ENCODE peak calls at places on chromosomes 3 and 15, in six cellular contexts. W, G, K, F, V and H are unnamed samples.

GRCh38 chr3:183870563-183870962 is 14.1 kb downstream of the PARL start:
- DNase-seq in W (no peak), G (no peak), K (no peak), F (no peak), V (no peak), H (no peak)

GRCh38 chr15:36877796-36878744 is 222.3 kb downstream of the MEIS2 start:
- DNase-seq in W (no peak), G (no peak), K (peak; percentile 53), F (no peak), V (no peak), H (no peak)

GRCh38 chr3:37387462-37387861 is 213.1 kb upstream of the LRRFIP2 start:
- DNase-seq in W (no peak), G (no peak), K (no peak), F (no peak), V (no peak), H (no peak)

GRCh38 chr15:62619105-62619504 is 423.4 kb upstream of the TPM1 start:
- DNase-seq in W (no peak), G (peak; percentile 18), K (no peak), F (no peak), V (no peak), H (no peak)

GRCh38 chr15:69531302-69532027 is 78.8 kb downstream of the RPLP1 start:
- DNase-seq in W (no peak), G (no peak), K (no peak), F (no peak), V (peak; percentile 28), H (no peak)

GRCh38 chr3:62562017-62562416 is 188.7 kb upstream of the FEZF2 start:
- DNase-seq in W (peak; percentile 82), G (peak; percentile 69), K (no peak), F (no peak), V (no peak), H (no peak)

GRCh38 chr15:89090791-89091666 is 2.8 kb downstream of the ABHD2 start:
- DNase-seq in W (peak; percentile 80), G (peak; percentile 85), K (peak; percentile 90), F (no peak), V (peak; percentile 78), H (peak; percentile 84)

GRCh38 chr15:87032291-87032690 is 952.6 kb downstream of the AGBL1 start:
- DNase-seq in W (no peak), G (no peak), K (no peak), F (no peak), V (no peak), H (no peak)

GRCh38 chr3:38588276-38588971 is 61.1 kb downstream of the SCN5A start:
- DNase-seq in W (no peak), G (no peak), K (peak; percentile 73), F (no peak), V (peak; percentile 22), H (no peak)

GRCh38 chr3:160451602-160452001 is 2.0 kb upstream of the TRIM59 start:
- DNase-seq in W (no peak), G (no peak), K (no peak), F (no peak), V (no peak), H (no peak)

GRCh38 chr3:128736598-128736997 is 10.6 kb downstream of the RAB7A start:
- DNase-seq in W (no peak), G (peak; percentile 64), K (no peak), F (no peak), V (no peak), H (no peak)

GRCh38 chr3:151625057-151625456 is 108.7 kb upstream of the AADACL2 start:
- DNase-seq in W (no peak), G (no peak), K (no peak), F (no peak), V (no peak), H (no peak)

GRCh38 chr15:92429378-92430066 is 35.8 kb downstream of the ST8SIA2 start:
- DNase-seq in W (peak; percentile 47), G (peak; percentile 61), K (no peak), F (peak; percentile 27), V (no peak), H (no peak)

GRCh38 chr3:12813967-12814366 is 17.5 kb downstream of the CAND2 start:
- DNase-seq in W (no peak), G (no peak), K (no peak), F (no peak), V (no peak), H (no peak)

GRCh38 chr3:12815719-12816118 is 19.2 kb downstream of the CAND2 start:
- DNase-seq in W (no peak), G (no peak), K (no peak), F (no peak), V (no peak), H (no peak)

GRCh38 chr3:12816521-12817340 is 20.3 kb downstream of the CAND2 start:
- DNase-seq in W (no peak), G (no peak), K (peak; percentile 68), F (no peak), V (no peak), H (no peak)

GRCh38 chr3:12817341-12817705 is 20.8 kb downstream of the CAND2 start:
- DNase-seq in W (no peak), G (no peak), K (no peak), F (no peak), V (no peak), H (no peak)

DNA sequence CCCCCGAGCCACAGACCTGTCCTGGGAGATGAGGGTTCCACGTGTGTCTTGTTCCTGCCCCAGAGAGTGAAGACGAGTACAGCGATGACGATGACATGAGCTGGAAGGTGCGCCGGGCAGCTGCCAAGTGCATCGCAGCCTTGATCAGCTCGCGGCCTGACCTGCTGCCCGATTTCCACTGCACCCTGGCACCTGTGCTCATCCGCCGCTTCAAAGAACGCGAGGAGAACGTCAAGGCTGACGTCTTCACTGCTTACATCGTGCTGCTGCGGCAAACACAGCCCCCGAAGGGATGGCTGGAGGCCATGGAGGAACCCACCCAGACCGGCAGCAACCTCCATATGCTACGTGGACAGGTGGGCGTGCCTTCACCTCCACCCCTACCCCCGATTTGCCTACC is 18.6 kb downstream of the CAND2 start:
- DNase-seq in W (no peak), G (no peak), K (no peak), F (no peak), V (no peak), H (no peak)
- H3K27ac ChIP-seq in W (no peak overlapping the region), G (no peak overlapping the region), K (no peak overlapping the region), F (no peak overlapping the region), V (no peak overlapping the region), H (no peak overlapping the region)

GRCh38 chr15:96330064-96330449 is 443 bp upstream of the NR2F2 start:
- DNase-seq in W (peak; percentile 87), G (peak; percentile 89), K (peak; percentile 92), F (no peak), V (no peak), H (peak; percentile 58)

GRCh38 chr15:96328101-96328958 is 2.2 kb upstream of the NR2F2 start:
- DNase-seq in W (no peak), G (no peak), K (no peak), F (no peak), V (no peak), H (no peak)

GRCh38 chr15:96331141-96331941 is 841 bp downstream of the NR2F2 start:
- DNase-seq in W (peak; percentile 78), G (no peak), K (peak; percentile 71), F (no peak), V (no peak), H (peak; percentile 65)

GRCh38 chr15:96330450-96331140 is at the start of gene NR2F2:
- DNase-seq in W (peak; percentile 99), G (peak; percentile 99), K (peak; percentile 100), F (peak; percentile 99), V (peak; percentile 98), H (peak; percentile 97)

GRCh38 chr15:96329403-96329981 is 1.0 kb upstream of the NR2F2 start:
- DNase-seq in W (no peak), G (no peak), K (no peak), F (no peak), V (no peak), H (no peak)
- H3K27ac ChIP-seq in W (no peak overlapping the region), G (peak overlapping the region; percentile 82), K (peak overlapping the region; percentile 91), F (peak overlapping the region; percentile 94), V (peak overlapping the region; percentile 97), H (no peak overlapping the region)

GRCh38 chr3:17466028-17466427 is 276.4 kb downstream of the TBC1D5 start:
- DNase-seq in W (peak; percentile 2), G (peak; percentile 39), K (no peak), F (no peak), V (no peak), H (no peak)
- H3K27ac ChIP-seq in W (no peak overlapping the region), G (no peak overlapping the region), K (no peak overlapping the region), F (no peak overlapping the region), V (no peak overlapping the region), H (no peak overlapping the region)

DNA sequence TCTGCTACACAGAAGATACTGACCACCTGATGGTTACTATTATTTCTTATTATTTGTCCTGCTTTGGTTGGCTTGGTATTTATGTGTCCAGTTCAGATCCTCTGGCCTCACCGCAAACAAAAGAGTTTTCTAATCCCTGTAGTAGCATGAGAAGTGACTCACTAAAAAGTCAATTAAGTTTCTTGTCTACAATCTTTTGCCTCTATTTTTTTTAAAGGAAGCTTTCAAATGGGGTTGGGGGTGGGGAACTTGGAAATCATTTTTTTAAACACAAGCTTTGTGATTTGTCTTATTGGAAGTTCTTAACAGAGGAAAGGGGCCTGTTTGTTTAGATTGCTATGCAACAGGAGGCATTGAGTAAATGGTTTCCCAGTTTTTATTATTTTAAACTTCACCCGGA is 156.4 kb upstream of the TSC22D2 start:
- DNase-seq in W (peak; percentile 55), G (peak; percentile 47), K (no peak), F (no peak), V (no peak), H (no peak)
- H3K27ac ChIP-seq in W (no peak overlapping the region), G (no peak overlapping the region), K (no peak overlapping the region), F (no peak overlapping the region), V (no peak overlapping the region), H (no peak overlapping the region)

DNA sequence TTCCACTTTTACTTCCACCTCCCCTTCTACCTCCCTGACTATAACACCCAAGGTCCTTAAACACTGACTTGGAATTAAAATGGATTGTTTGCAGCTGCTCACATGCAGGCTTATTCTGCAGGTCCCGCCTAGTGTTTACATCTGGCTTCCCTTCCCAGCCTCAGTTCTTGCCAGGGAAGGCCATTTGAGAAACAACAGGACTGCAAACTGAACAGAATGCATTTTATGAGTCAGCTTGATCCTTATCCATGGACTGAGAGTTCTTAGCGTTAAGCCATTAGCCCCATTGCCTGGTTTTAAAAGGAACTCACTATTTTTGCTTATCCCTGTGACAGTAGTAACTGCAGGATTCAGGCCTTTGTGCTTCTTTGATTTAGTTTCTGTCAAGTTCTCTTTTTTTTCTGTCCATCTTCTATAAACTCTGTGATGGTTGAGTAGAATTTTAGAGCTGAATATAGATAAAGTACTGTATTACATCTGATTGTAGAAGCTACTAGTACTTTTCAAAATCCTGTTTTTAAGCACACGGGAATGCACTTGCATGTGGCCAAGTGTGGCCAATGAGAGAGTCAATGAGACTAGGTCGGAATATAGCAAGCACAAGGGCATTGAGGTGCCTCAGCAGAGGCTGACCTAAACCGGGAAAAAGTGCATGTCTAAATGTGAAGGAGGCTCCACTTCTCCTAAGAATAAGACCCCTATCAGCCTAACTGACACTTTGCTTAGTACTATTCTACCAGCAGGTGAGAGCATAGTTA is 106.4 kb downstream of the TUSC7 start:
- DNase-seq in W (peak; percentile 0), G (peak; percentile 82), K (no peak), F (peak; percentile 18), V (no peak), H (no peak)
- H3K27ac ChIP-seq in W (no peak overlapping the region), G (no peak overlapping the region), K (no peak overlapping the region), F (no peak overlapping the region), V (no peak overlapping the region), H (no peak overlapping the region)

GRCh38 chr3:141332436-141332835 is 35.9 kb upstream of the ZBTB38 start:
- DNase-seq in W (no peak), G (peak; percentile 45), K (no peak), F (no peak), V (no peak), H (peak; percentile 65)
- H3K27ac ChIP-seq in W (peak overlapping the region; percentile 45), G (peak overlapping the region; percentile 88), K (peak overlapping the region; percentile 33), F (peak overlapping the region; percentile 91), V (no peak overlapping the region), H (no peak overlapping the region)